ENCODE peak calls at places on chromosomes 6 and 20, in four cellular contexts. D, S, K and M are unnamed samples. For H3K4me1, the result is how much of the 10 kb centered on the place peaks cover.

GRCh38 chr20:653590-654426 is 808 bp upstream of the SRXN1 start:
- DNase-seq in K (no peak), D (no peak), S (no peak), M (no peak)

GRCh38 chr6:142395768-142396231 is 94.0 kb downstream of the ADGRG6 start:
- DNase-seq in K (no peak), S (no peak), D (no peak), M (no peak)

GRCh38 chr6:166470863-166471410 is 88.2 kb upstream of the MPC1 start:
- DNase-seq in D (no peak), K (no peak), S (no peak), M (no peak)

GRCh38 chr20:61953037-61953788 is 112.5 kb downstream of the TAF4 start:
- DNase-seq in K (no peak), D (no peak), S (peak), M (no peak)

GRCh38 chr6:47044418-47044817 is 2.3 kb upstream of the ADGRF1 start:
- DNase-seq in S (no peak), K (no peak), D (no peak), M (no peak)

GRCh38 chr6:33604941-33605854 is 15.9 kb upstream of the ITPR3 start:
- DNase-seq in D (no peak), S (no peak), K (no peak), M (peak)

GRCh38 chr6:159646731-159647130 is 46.3 kb downstream of the SOD2 start:
- DNase-seq in S (no peak), D (no peak), K (no peak), M (no peak)

GRCh38 chr6:68575765-68576439 is 59.2 kb upstream of the ADGRB3 start:
- DNase-seq in S (peak), D (peak), K (no peak), M (no peak)

GRCh38 chr6:122697458-122697857 is 82.1 kb upstream of the FABP7 start:
- DNase-seq in D (no peak), S (no peak), K (no peak), M (no peak)

GRCh38 chr6:163820745-163821456 is 406.4 kb downstream of the QKI start:
- DNase-seq in D (no peak), S (no peak), K (no peak), M (peak)

GRCh38 chr20:18719426-18719825 is 94.2 kb upstream of the SCP2D1 start:
- DNase-seq in D (no peak), S (no peak), K (no peak), M (no peak)

GRCh38 chr6:130796313-130796905 is 30.8 kb upstream of the SMLR1 start:
- DNase-seq in K (no peak), D (no peak), S (no peak), M (no peak)

GRCh38 chr6:106746660-106747059 is 117.3 kb downstream of the QRSL1 start:
- DNase-seq in D (no peak), S (no peak), K (no peak), M (peak)

GRCh38 chr6:10719386-10720228 is 3.3 kb upstream of the TMEM14C start:
- DNase-seq in S (no peak), D (no peak), K (no peak), M (peak)

GRCh38 chr6:21005816-21006553 is 471.7 kb downstream of the CDKAL1 start:
- DNase-seq in S (no peak), K (no peak), D (no peak), M (no peak)

GRCh38 chr6:149614352-149614751 is 34.2 kb downstream of the KATNA1 start:
- DNase-seq in S (no peak), K (no peak), D (no peak), M (peak)

GRCh38 chr6:41846666-41847237 is 48.4 kb downstream of the USP49 start:
- DNase-seq in K (peak), D (peak), S (peak), M (peak)

GRCh38 chr6:116543149-116543548 is 2.3 kb downstream of the TRAPPC3L start:
- DNase-seq in S (no peak), K (no peak), D (no peak), M (no peak)

GRCh38 chr6:150334790-150335783 is 33.7 kb upstream of the IYD start:
- DNase-seq in K (peak), S (no peak), D (peak), M (peak)

GRCh38 chr6:165707067-165707853 is 44.2 kb upstream of the PDE10A start:
- DNase-seq in K (no peak), D (no peak), S (no peak), M (no peak)

GRCh38 chr20:18832801-18833200 is 19.2 kb downstream of the SCP2D1 start:
- DNase-seq in S (no peak), K (no peak), D (no peak), M (no peak)

GRCh38 chr6:5466459-5466858 is 205.1 kb downstream of the FARS2 start:
- DNase-seq in D (no peak), K (no peak), S (no peak), M (no peak)

GRCh38 chr20:34459209-34459608 is 57.0 kb upstream of the DYNLRB1 start:
- DNase-seq in D (no peak), K (no peak), S (no peak), M (no peak)
- H3K14ac ChIP-seq in D (no peak), K (no peak), S (no peak), M (no peak)

DNA sequence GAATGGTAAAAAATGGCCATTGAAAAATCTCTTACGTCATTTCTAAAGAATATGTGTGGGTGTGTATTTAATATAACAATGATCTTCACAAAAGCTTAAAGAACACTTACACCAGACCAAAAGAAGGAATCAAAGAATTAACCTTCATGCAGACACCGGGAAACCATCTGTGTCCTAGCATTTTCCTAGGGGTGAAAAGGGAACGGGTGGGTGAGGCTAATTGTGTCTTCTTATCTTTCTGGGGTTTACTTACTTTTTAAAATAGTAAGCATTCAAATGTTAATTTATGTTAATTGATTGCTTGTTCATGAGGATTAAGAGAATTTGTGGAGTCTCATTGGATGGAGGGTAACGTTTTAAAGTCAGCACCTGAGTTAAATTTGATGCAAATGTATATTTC is 47.5 kb downstream of the BMP2 start:
- DNase-seq in D (no peak), S (no peak), K (no peak), M (no peak)
- H3K4me1 ChIP-seq in D (under half), S (under half), K (under half), M (under half)

GRCh38 chr6:133623621-133624020 is 265.3 kb upstream of the TCF21 start:
- DNase-seq in K (no peak), S (no peak), D (no peak), M (no peak)
- H3K14ac ChIP-seq in K (no peak), S (no peak), D (no peak), M (no peak)

DNA sequence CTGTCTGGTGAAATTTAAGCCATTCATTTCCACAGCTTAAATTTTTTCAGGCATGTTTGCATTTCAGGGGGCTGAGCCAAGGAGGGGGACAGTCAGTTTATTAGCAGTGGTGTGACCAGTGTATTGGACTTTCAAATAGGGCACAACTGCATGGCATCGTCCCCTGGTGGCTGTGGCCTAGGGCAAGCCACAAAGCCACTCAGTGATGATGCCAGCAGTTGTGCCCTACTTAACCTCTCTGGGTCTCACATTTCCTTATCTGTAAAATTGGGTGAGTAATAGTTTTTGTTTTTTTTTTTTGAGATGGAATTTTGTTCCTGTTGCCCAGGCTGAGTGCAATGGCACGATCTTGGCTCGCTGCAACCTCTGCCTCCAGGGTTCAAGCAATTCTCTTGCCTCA is 48.0 kb downstream of the CDC5L start:
- DNase-seq in K (no peak), S (no peak), D (no peak), M (no peak)
- H3K4me1 ChIP-seq in K (under half), S (under half), D (under half), M (under half)